ENCODE peak calls at places on chromosomes 3 and 15, in seven cellular contexts. T is esophagus muscularis mucosa; Q is HL-60; B is choroid plexus epithelial cell; D is NB4; M is transverse colon; O is CD4-positive, alpha-beta T cell. L is an unnamed sample.

GRCh38 chr15:85889956-85890619 is 95.4 kb upstream of the KLHL25 start:
- DNase-seq in T (no peak), Q (no peak), B (no peak), D (no peak), M (no peak), O (no peak), L (no peak)

GRCh38 chr3:194587438-194587931 is 45.7 kb downstream of the TMEM44 start:
- DNase-seq in T (no peak), Q (peak), B (peak), D (no peak), M (no peak), O (no peak), L (no peak)

GRCh38 chr3:123584284-123584987 is 417 bp downstream of the HACD2 start:
- DNase-seq in T (peak), Q (no peak), B (peak), D (peak), M (peak), O (no peak), L (peak)

GRCh38 chr3:177633671-177634207 is 436.5 kb upstream of the TBL1XR1 start:
- DNase-seq in T (no peak), Q (no peak), B (peak), D (no peak), M (no peak), O (no peak), L (no peak)

GRCh38 chr15:72599855-72600464 is 54.5 kb upstream of the GOLGA6B start:
- DNase-seq in T (no peak), Q (peak), B (peak), D (peak), M (no peak), O (no peak), L (no peak)

GRCh38 chr3:45968706-45969105 is 25.4 kb downstream of the CXCR6 start:
- DNase-seq in T (no peak), Q (no peak), B (peak), D (no peak), M (no peak), O (no peak), L (no peak)

GRCh38 chr3:114299925-114300624 is 6.2 kb downstream of the TIGIT start:
- DNase-seq in T (no peak), Q (no peak), B (no peak), D (no peak), M (no peak), O (no peak), L (no peak)

GRCh38 chr3:138797508-138798038 is 37.2 kb downstream of the PIK3CB start:
- DNase-seq in T (no peak), Q (no peak), B (no peak), D (no peak), M (no peak), O (no peak), L (no peak)

GRCh38 chr15:98711810-98712209 is 63.5 kb downstream of the IGF1R start:
- DNase-seq in T (no peak), Q (no peak), B (no peak), D (no peak), M (no peak), O (no peak), L (no peak)

GRCh38 chr3:1848935-1849334 is 249.7 kb upstream of the CNTN4 start:
- DNase-seq in T (no peak), Q (no peak), B (no peak), D (no peak), M (no peak), O (no peak), L (no peak)

GRCh38 chr3:12454076-12454807 is 30.0 kb upstream of the TSEN2 start:
- DNase-seq in T (no peak), Q (peak), B (no peak), D (no peak), M (no peak), O (no peak), L (no peak)

GRCh38 chr15:39501366-39501765 is 79.5 kb upstream of the THBS1 start:
- DNase-seq in T (peak), Q (no peak), B (peak), D (no peak), M (no peak), O (no peak), L (no peak)

GRCh38 chr3:115819785-115820384 is 196.6 kb downstream of the GAP43 start:
- DNase-seq in T (no peak), Q (peak), B (peak), D (peak), M (peak), O (peak), L (no peak)

GRCh38 chr3:13786811-13787210 is 93.1 kb downstream of the WNT7A start:
- DNase-seq in T (no peak), Q (no peak), B (no peak), D (no peak), M (no peak), O (no peak), L (no peak)

GRCh38 chr3:181330257-181330656 is 340.7 kb upstream of the DNAJC19 start:
- DNase-seq in T (no peak), Q (no peak), B (no peak), D (no peak), M (no peak), O (no peak), L (no peak)

GRCh38 chr15:48025118-48025517 is 95.7 kb upstream of the SLC24A5 start:
- DNase-seq in T (no peak), Q (no peak), B (peak), D (no peak), M (no peak), O (no peak), L (no peak)
- TF ChIP-seq CTCF in T (no peak), Q (no peak), B (peak), D (no peak), M (no peak), O (no peak), L (peak)

DNA sequence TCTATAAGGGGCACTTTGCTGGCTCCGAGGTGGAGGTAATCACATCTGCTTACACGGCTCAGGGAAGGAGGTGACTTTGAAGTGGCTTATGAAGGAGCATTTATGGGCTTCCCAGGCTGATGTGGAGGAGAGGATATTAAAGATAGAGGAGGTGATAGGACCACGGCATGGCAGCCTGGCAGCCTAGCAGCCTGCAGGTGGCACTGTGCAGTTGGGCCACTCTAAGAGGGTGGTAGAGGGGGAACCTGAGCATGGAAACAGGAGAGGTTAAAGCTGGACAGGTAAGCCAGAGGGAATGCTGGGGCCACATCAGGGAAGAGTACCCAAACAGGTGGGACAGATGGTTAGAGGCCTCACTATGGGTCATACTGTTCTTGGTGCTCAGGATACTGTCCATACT is 375.0 kb downstream of the WDR72 start:
- DNase-seq in T (no peak), Q (peak), B (no peak), D (peak), M (peak), O (no peak), L (no peak)
- TF ChIP-seq CTCF in T (no peak), Q (no peak), B (no peak), D (peak), M (peak), O (no peak), L (peak)

GRCh38 chr15:27077790-27078189 is 106.8 kb downstream of the GABRG3 start:
- DNase-seq in T (no peak), Q (no peak), B (no peak), D (no peak), M (no peak), O (no peak), L (no peak)
- TF ChIP-seq CTCF in T (no peak), Q (no peak), B (no peak), D (no peak), M (no peak), O (no peak), L (no peak)

GRCh38 chr15:33654859-33655258 is 313.4 kb upstream of the CHRM5 start:
- DNase-seq in T (no peak), Q (no peak), B (no peak), D (no peak), M (no peak), O (no peak), L (no peak)

GRCh38 chr15:33660151-33660550 is 308.1 kb upstream of the CHRM5 start:
- DNase-seq in T (no peak), Q (no peak), B (no peak), D (no peak), M (no peak), O (no peak), L (no peak)

GRCh38 chr15:33662014-33662413 is 306.3 kb upstream of the CHRM5 start:
- DNase-seq in T (no peak), Q (no peak), B (no peak), D (no peak), M (no peak), O (no peak), L (no peak)

GRCh38 chr15:33655488-33655887 is 312.8 kb upstream of the CHRM5 start:
- DNase-seq in T (no peak), Q (no peak), B (no peak), D (no peak), M (no peak), O (no peak), L (no peak)

GRCh38 chr15:33656090-33656670 is 312.1 kb upstream of the CHRM5 start:
- DNase-seq in T (no peak), Q (peak), B (no peak), D (peak), M (no peak), O (no peak), L (no peak)
- TF ChIP-seq CTCF in T (no peak), Q (no peak), B (no peak), D (no peak), M (no peak), O (no peak), L (no peak)

GRCh38 chr15:23072633-23073032 is 33.3 kb upstream of the TUBGCP5 start:
- DNase-seq in T (no peak), Q (no peak), B (no peak), D (no peak), M (no peak), O (no peak), L (peak)

GRCh38 chr15:23073890-23074631 is 34.7 kb upstream of the TUBGCP5 start:
- DNase-seq in T (no peak), Q (peak), B (peak), D (peak), M (peak), O (no peak), L (no peak)

GRCh38 chr15:23065836-23066235 is 26.5 kb upstream of the TUBGCP5 start:
- DNase-seq in T (no peak), Q (no peak), B (no peak), D (no peak), M (no peak), O (no peak), L (no peak)

GRCh38 chr15:23067416-23067815 is 28.0 kb upstream of the TUBGCP5 start:
- DNase-seq in T (no peak), Q (no peak), B (no peak), D (no peak), M (no peak), O (no peak), L (no peak)

GRCh38 chr15:23069496-23070166 is 30.3 kb upstream of the TUBGCP5 start:
- DNase-seq in T (no peak), Q (no peak), B (no peak), D (no peak), M (no peak), O (no peak), L (peak)
- TF ChIP-seq CTCF in T (peak), Q (no peak), B (peak), D (peak), M (no peak), O (no peak), L (peak)

GRCh38 chr3:32419766-32420137 is 28.1 kb downstream of the CMTM7 start:
- DNase-seq in T (no peak), Q (peak), B (no peak), D (peak), M (no peak), O (no peak), L (no peak)

GRCh38 chr3:32421991-32422859 is 30.6 kb downstream of the CMTM7 start:
- DNase-seq in T (peak), Q (peak), B (peak), D (peak), M (peak), O (no peak), L (peak)

GRCh38 chr3:32421185-32421584 is 29.5 kb downstream of the CMTM7 start:
- DNase-seq in T (no peak), Q (no peak), B (no peak), D (no peak), M (no peak), O (no peak), L (peak)

GRCh38 chr3:32422943-32423342 is 31.3 kb downstream of the CMTM7 start:
- DNase-seq in T (peak), Q (peak), B (no peak), D (peak), M (no peak), O (no peak), L (peak)

DNA sequence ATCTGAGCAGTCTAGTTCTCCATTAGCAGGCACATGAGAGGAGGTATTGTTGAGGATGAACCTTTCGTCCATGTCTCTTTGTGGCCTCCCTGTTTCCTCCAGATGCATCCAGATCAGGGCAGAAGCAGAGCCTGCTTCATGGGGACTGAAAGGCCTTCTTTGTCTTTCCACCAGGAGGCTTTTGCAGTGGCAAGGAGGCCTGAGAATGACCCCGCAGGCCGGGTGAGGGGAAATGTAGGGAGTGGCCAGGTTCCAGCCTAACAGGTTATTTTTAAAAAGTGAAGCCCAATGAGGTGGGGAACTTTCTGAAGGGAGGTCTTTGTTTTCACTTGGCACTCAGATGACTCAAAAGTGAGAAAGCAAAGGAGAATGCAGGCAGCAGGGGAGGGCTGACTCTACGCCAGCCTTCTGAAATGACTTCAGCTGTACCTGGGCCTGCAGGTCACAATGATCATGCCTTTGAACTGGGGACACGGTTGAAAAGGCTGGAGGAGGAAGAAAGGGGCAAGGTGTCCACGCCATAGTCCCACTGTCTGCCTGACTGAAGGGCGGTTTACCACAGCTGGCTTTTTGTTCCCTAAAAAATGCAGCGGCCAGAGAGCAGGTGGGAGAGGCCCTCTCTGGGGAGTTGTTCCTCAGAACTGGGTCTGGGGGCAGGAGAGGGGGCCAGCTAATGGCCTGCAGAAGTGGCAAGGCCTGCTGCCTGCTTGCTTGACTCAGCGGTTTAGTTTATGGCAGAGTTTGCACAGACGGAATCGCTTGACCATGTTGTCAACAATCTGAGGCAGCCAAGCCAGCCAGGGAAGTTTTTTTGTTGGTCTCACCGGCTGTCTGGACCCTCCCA is 28.7 kb downstream of the CMTM7 start:
- DNase-seq in T (no peak), Q (peak), B (peak), D (peak), M (no peak), O (no peak), L (no peak)
- TF ChIP-seq CTCF in T (no peak), Q (no peak), B (peak), D (no peak), M (no peak), O (no peak), L (no peak)

DNA sequence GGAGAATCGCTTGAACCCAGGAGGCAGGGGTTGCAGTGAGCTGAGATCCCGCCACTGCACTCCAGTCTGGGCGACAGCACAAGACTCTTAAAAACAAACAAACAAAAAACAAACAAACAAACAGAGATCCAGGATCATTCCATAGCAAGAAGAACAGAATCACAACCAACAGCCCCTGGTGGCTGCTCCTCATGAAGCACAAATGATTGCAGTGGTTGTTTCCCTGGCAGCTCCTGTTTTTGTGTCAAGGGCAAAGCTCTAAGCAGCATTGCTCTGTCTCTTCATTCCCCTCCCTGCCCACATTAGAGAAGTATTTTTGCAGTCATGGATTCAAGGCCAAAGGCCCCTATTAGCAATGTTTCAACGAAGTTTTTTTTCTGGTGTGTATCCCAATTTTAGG is 25.8 kb upstream of the BLM start:
- DNase-seq in T (no peak), Q (no peak), B (peak), D (peak), M (no peak), O (no peak), L (no peak)
- TF ChIP-seq CTCF in T (no peak), Q (no peak), B (peak), D (peak), M (no peak), O (no peak), L (no peak)